ENCODE peak calls at places on chromosomes 16 and 17, in ten cellular contexts. One of them, this sample, is unnamed.

GRCh38 chr17:73638556-73638955 is 5.7 kb downstream of the SDK2 start:
- DNase-seq in upper lobe of left lung: no peak
- DNase-seq in OCI-LY7: no peak
- DNase-seq in spleen: no peak
- DNase-seq in HCT116: no peak
- DNase-seq in adrenal gland: no peak
- DNase-seq in testis: no peak
- DNase-seq in heart left ventricle: no peak
- DNase-seq in transverse colon: no peak
- DNase-seq in sigmoid colon: no peak
- DNase-seq in this sample: no peak

GRCh38 chr17:58337126-58337599 is 8.6 kb upstream of the TSPOAP1 start:
- DNase-seq in upper lobe of left lung: peak
- DNase-seq in OCI-LY7: peak
- DNase-seq in spleen: peak
- DNase-seq in HCT116: no peak
- DNase-seq in adrenal gland: peak
- DNase-seq in testis: no peak
- DNase-seq in heart left ventricle: no peak
- DNase-seq in transverse colon: peak
- DNase-seq in sigmoid colon: no peak
- DNase-seq in this sample: no peak

GRCh38 chr17:76562734-76563148 is 22.9 kb downstream of the PRCD start:
- DNase-seq in upper lobe of left lung: no peak
- DNase-seq in OCI-LY7: no peak
- DNase-seq in spleen: no peak
- DNase-seq in HCT116: no peak
- DNase-seq in adrenal gland: no peak
- DNase-seq in testis: peak
- DNase-seq in heart left ventricle: peak
- DNase-seq in transverse colon: no peak
- DNase-seq in sigmoid colon: no peak
- DNase-seq in this sample: no peak

GRCh38 chr17:59487161-59487873 is 78.1 kb upstream of the DHX40 start:
- DNase-seq in upper lobe of left lung: no peak
- DNase-seq in OCI-LY7: no peak
- DNase-seq in spleen: no peak
- DNase-seq in HCT116: no peak
- DNase-seq in adrenal gland: no peak
- DNase-seq in testis: no peak
- DNase-seq in heart left ventricle: no peak
- DNase-seq in transverse colon: no peak
- DNase-seq in sigmoid colon: no peak
- DNase-seq in this sample: no peak

GRCh38 chr16:15593235-15593634 is 49.7 kb downstream of the MARF1 start:
- DNase-seq in upper lobe of left lung: peak
- DNase-seq in OCI-LY7: no peak
- DNase-seq in spleen: no peak
- DNase-seq in HCT116: no peak
- DNase-seq in adrenal gland: no peak
- DNase-seq in testis: no peak
- DNase-seq in heart left ventricle: no peak
- DNase-seq in transverse colon: no peak
- DNase-seq in sigmoid colon: no peak
- DNase-seq in this sample: no peak

GRCh38 chr16:87897563-87898505 is 28.5 kb upstream of the SLC7A5 start:
- DNase-seq in upper lobe of left lung: no peak
- DNase-seq in OCI-LY7: peak
- DNase-seq in spleen: no peak
- DNase-seq in HCT116: no peak
- DNase-seq in adrenal gland: no peak
- DNase-seq in testis: no peak
- DNase-seq in heart left ventricle: no peak
- DNase-seq in transverse colon: no peak
- DNase-seq in sigmoid colon: no peak
- DNase-seq in this sample: no peak

GRCh38 chr16:79062336-79062735 is 538.2 kb downstream of the MAF start:
- DNase-seq in upper lobe of left lung: no peak
- DNase-seq in OCI-LY7: no peak
- DNase-seq in spleen: no peak
- DNase-seq in HCT116: no peak
- DNase-seq in adrenal gland: no peak
- DNase-seq in testis: no peak
- DNase-seq in heart left ventricle: no peak
- DNase-seq in transverse colon: no peak
- DNase-seq in sigmoid colon: no peak
- DNase-seq in this sample: no peak

GRCh38 chr17:21041753-21042433 is 918 bp downstream of the USP22 start:
- DNase-seq in upper lobe of left lung: peak
- DNase-seq in OCI-LY7: peak
- DNase-seq in spleen: peak
- DNase-seq in HCT116: peak
- DNase-seq in adrenal gland: peak
- DNase-seq in testis: peak
- DNase-seq in heart left ventricle: peak
- DNase-seq in transverse colon: peak
- DNase-seq in sigmoid colon: peak
- DNase-seq in this sample: no peak

GRCh38 chr16:57004387-57005250 is 15.3 kb downstream of the NLRC5 start:
- DNase-seq in upper lobe of left lung: no peak
- DNase-seq in OCI-LY7: no peak
- DNase-seq in spleen: no peak
- DNase-seq in HCT116: no peak
- DNase-seq in adrenal gland: no peak
- DNase-seq in testis: no peak
- DNase-seq in heart left ventricle: no peak
- DNase-seq in transverse colon: no peak
- DNase-seq in sigmoid colon: peak
- DNase-seq in this sample: no peak
- TF ChIP-seq CTCF in upper lobe of left lung: no peak
- TF ChIP-seq CTCF in OCI-LY7: no peak
- TF ChIP-seq CTCF in spleen: no peak
- TF ChIP-seq CTCF in HCT116: no peak
- TF ChIP-seq CTCF in adrenal gland: no peak
- TF ChIP-seq CTCF in testis: no peak
- TF ChIP-seq CTCF in heart left ventricle: no peak
- TF ChIP-seq CTCF in transverse colon: no peak
- TF ChIP-seq CTCF in sigmoid colon: no peak
- TF ChIP-seq CTCF in this sample: no peak

GRCh38 chr16:28001184-28001583 is 62.3 kb downstream of the GSG1L start:
- DNase-seq in upper lobe of left lung: no peak
- DNase-seq in OCI-LY7: no peak
- DNase-seq in spleen: peak
- DNase-seq in HCT116: no peak
- DNase-seq in adrenal gland: no peak
- DNase-seq in testis: no peak
- DNase-seq in heart left ventricle: no peak
- DNase-seq in transverse colon: no peak
- DNase-seq in sigmoid colon: no peak
- DNase-seq in this sample: no peak

GRCh38 chr16:28001642-28002041 is 61.9 kb downstream of the GSG1L start:
- DNase-seq in upper lobe of left lung: no peak
- DNase-seq in OCI-LY7: no peak
- DNase-seq in spleen: peak
- DNase-seq in HCT116: no peak
- DNase-seq in adrenal gland: no peak
- DNase-seq in testis: no peak
- DNase-seq in heart left ventricle: peak
- DNase-seq in transverse colon: no peak
- DNase-seq in sigmoid colon: no peak
- DNase-seq in this sample: no peak

GRCh38 chr16:28003923-28004322 is 59.6 kb downstream of the GSG1L start:
- DNase-seq in upper lobe of left lung: no peak
- DNase-seq in OCI-LY7: no peak
- DNase-seq in spleen: peak
- DNase-seq in HCT116: no peak
- DNase-seq in adrenal gland: no peak
- DNase-seq in testis: no peak
- DNase-seq in heart left ventricle: no peak
- DNase-seq in transverse colon: no peak
- DNase-seq in sigmoid colon: no peak
- DNase-seq in this sample: no peak

GRCh38 chr16:28000314-28000713 is 63.2 kb downstream of the GSG1L start:
- DNase-seq in upper lobe of left lung: no peak
- DNase-seq in OCI-LY7: no peak
- DNase-seq in spleen: no peak
- DNase-seq in HCT116: no peak
- DNase-seq in adrenal gland: no peak
- DNase-seq in testis: no peak
- DNase-seq in heart left ventricle: no peak
- DNase-seq in transverse colon: no peak
- DNase-seq in sigmoid colon: no peak
- DNase-seq in this sample: no peak

GRCh38 chr16:28003021-28003865 is 60.3 kb downstream of the GSG1L start:
- DNase-seq in upper lobe of left lung: no peak
- DNase-seq in OCI-LY7: no peak
- DNase-seq in spleen: peak
- DNase-seq in HCT116: no peak
- DNase-seq in adrenal gland: no peak
- DNase-seq in testis: peak
- DNase-seq in heart left ventricle: no peak
- DNase-seq in transverse colon: no peak
- DNase-seq in sigmoid colon: no peak
- DNase-seq in this sample: no peak
- H3K27ac ChIP-seq in upper lobe of left lung: no peak
- H3K27ac ChIP-seq in OCI-LY7: no peak
- H3K27ac ChIP-seq in spleen: no peak
- H3K27ac ChIP-seq in HCT116: no peak
- H3K27ac ChIP-seq in adrenal gland: no peak
- H3K27ac ChIP-seq in testis: no peak
- H3K27ac ChIP-seq in heart left ventricle: no peak
- H3K27ac ChIP-seq in transverse colon: no peak
- H3K27ac ChIP-seq in sigmoid colon: no peak
- H3K27ac ChIP-seq in this sample: no peak

GRCh38 chr17:38353084-38353604 is 1.5 kb downstream of the SOCS7 start:
- DNase-seq in upper lobe of left lung: no peak
- DNase-seq in OCI-LY7: peak
- DNase-seq in spleen: no peak
- DNase-seq in HCT116: no peak
- DNase-seq in adrenal gland: no peak
- DNase-seq in testis: no peak
- DNase-seq in heart left ventricle: no peak
- DNase-seq in transverse colon: no peak
- DNase-seq in sigmoid colon: no peak
- DNase-seq in this sample: no peak

GRCh38 chr17:38351412-38352222 is at the start of gene SOCS7:
- DNase-seq in upper lobe of left lung: peak
- DNase-seq in OCI-LY7: peak
- DNase-seq in spleen: peak
- DNase-seq in HCT116: peak
- DNase-seq in adrenal gland: peak
- DNase-seq in testis: peak
- DNase-seq in heart left ventricle: peak
- DNase-seq in transverse colon: peak
- DNase-seq in sigmoid colon: peak
- DNase-seq in this sample: peak

GRCh38 chr17:38354466-38354865 is 2.8 kb downstream of the SOCS7 start:
- DNase-seq in upper lobe of left lung: no peak
- DNase-seq in OCI-LY7: no peak
- DNase-seq in spleen: no peak
- DNase-seq in HCT116: no peak
- DNase-seq in adrenal gland: no peak
- DNase-seq in testis: no peak
- DNase-seq in heart left ventricle: no peak
- DNase-seq in transverse colon: no peak
- DNase-seq in sigmoid colon: no peak
- DNase-seq in this sample: no peak

GRCh38 chr17:38353668-38354067 is 2.0 kb downstream of the SOCS7 start:
- DNase-seq in upper lobe of left lung: no peak
- DNase-seq in OCI-LY7: no peak
- DNase-seq in spleen: no peak
- DNase-seq in HCT116: no peak
- DNase-seq in adrenal gland: no peak
- DNase-seq in testis: no peak
- DNase-seq in heart left ventricle: no peak
- DNase-seq in transverse colon: no peak
- DNase-seq in sigmoid colon: no peak
- DNase-seq in this sample: no peak

GRCh38 chr17:38352245-38353083 is 820 bp downstream of the SOCS7 start:
- DNase-seq in upper lobe of left lung: peak
- DNase-seq in OCI-LY7: peak
- DNase-seq in spleen: peak
- DNase-seq in HCT116: no peak
- DNase-seq in adrenal gland: peak
- DNase-seq in testis: peak
- DNase-seq in heart left ventricle: peak
- DNase-seq in transverse colon: peak
- DNase-seq in sigmoid colon: no peak
- DNase-seq in this sample: no peak
- H3K4me3 ChIP-seq in upper lobe of left lung: peak
- H3K4me3 ChIP-seq in OCI-LY7: peak
- H3K4me3 ChIP-seq in spleen: peak
- H3K4me3 ChIP-seq in HCT116: peak
- H3K4me3 ChIP-seq in adrenal gland: peak
- H3K4me3 ChIP-seq in testis: peak
- H3K4me3 ChIP-seq in heart left ventricle: peak
- H3K4me3 ChIP-seq in transverse colon: peak
- H3K4me3 ChIP-seq in sigmoid colon: peak
- H3K4me3 ChIP-seq in this sample: peak

GRCh38 chr17:41058741-41059140 is 1.2 kb downstream of the KRTAP2-3 start:
- DNase-seq in upper lobe of left lung: no peak
- DNase-seq in OCI-LY7: no peak
- DNase-seq in spleen: no peak
- DNase-seq in HCT116: no peak
- DNase-seq in adrenal gland: no peak
- DNase-seq in testis: no peak
- DNase-seq in heart left ventricle: no peak
- DNase-seq in transverse colon: no peak
- DNase-seq in sigmoid colon: no peak
- DNase-seq in this sample: no peak

GRCh38 chr17:41060052-41060604 is at the start of gene KRTAP2-3:
- DNase-seq in upper lobe of left lung: no peak
- DNase-seq in OCI-LY7: no peak
- DNase-seq in spleen: no peak
- DNase-seq in HCT116: peak
- DNase-seq in adrenal gland: no peak
- DNase-seq in testis: no peak
- DNase-seq in heart left ventricle: no peak
- DNase-seq in transverse colon: no peak
- DNase-seq in sigmoid colon: no peak
- DNase-seq in this sample: peak

GRCh38 chr17:41064301-41064700 is 1.4 kb downstream of the KRTAP2-4 start:
- DNase-seq in upper lobe of left lung: no peak
- DNase-seq in OCI-LY7: no peak
- DNase-seq in spleen: no peak
- DNase-seq in HCT116: no peak
- DNase-seq in adrenal gland: no peak
- DNase-seq in testis: no peak
- DNase-seq in heart left ventricle: no peak
- DNase-seq in transverse colon: no peak
- DNase-seq in sigmoid colon: no peak
- DNase-seq in this sample: no peak

GRCh38 chr17:41063449-41063848 is 2.2 kb downstream of the KRTAP2-4 start:
- DNase-seq in upper lobe of left lung: no peak
- DNase-seq in OCI-LY7: no peak
- DNase-seq in spleen: no peak
- DNase-seq in HCT116: no peak
- DNase-seq in adrenal gland: no peak
- DNase-seq in testis: no peak
- DNase-seq in heart left ventricle: no peak
- DNase-seq in transverse colon: no peak
- DNase-seq in sigmoid colon: no peak
- DNase-seq in this sample: no peak

DNA sequence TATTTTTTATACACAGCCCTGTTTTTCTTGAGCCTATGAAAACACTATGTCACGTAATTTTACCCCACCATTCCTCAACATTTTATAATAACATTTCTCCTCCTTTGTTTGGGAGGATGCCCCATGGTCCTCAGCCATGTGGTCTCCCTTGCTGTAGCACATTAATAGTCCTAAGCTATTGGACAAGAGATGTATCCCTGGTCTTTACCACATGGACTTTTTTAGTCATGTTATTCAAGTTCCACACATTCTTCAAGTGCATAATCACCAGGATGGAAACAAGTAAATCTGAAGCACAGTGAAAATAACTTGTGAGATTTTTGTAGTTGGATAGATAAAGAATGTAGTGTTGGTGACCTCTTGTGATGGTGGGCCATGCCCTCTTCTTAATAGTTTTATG is 2.1 kb upstream of the KRTAP2-3 start:
- DNase-seq in upper lobe of left lung: no peak
- DNase-seq in OCI-LY7: no peak
- DNase-seq in spleen: no peak
- DNase-seq in HCT116: no peak
- DNase-seq in adrenal gland: no peak
- DNase-seq in testis: no peak
- DNase-seq in heart left ventricle: no peak
- DNase-seq in transverse colon: no peak
- DNase-seq in sigmoid colon: no peak
- DNase-seq in this sample: no peak
- TF ChIP-seq CTCF in upper lobe of left lung: no peak
- TF ChIP-seq CTCF in OCI-LY7: no peak
- TF ChIP-seq CTCF in spleen: no peak
- TF ChIP-seq CTCF in HCT116: no peak
- TF ChIP-seq CTCF in adrenal gland: no peak
- TF ChIP-seq CTCF in testis: no peak
- TF ChIP-seq CTCF in heart left ventricle: no peak
- TF ChIP-seq CTCF in transverse colon: no peak
- TF ChIP-seq CTCF in sigmoid colon: no peak
- TF ChIP-seq CTCF in this sample: no peak

This sample was measured in RWPE2.